ENCODE peak calls at places on chromosomes 6 and 20, in four cellular contexts. One of them, this sample, is unnamed.

GRCh38 chr6:18506387-18507017 is 119.4 kb downstream of the RNF144B start:
- DNase-seq in lung microvascular endothelial cell: no peak
- DNase-seq in Peyer's patch: no peak
- DNase-seq in iris pigment epithelial cell: peak
- DNase-seq in this sample: no peak

GRCh38 chr20:46936415-46937139 is 41.9 kb downstream of the EYA2 start:
- DNase-seq in iris pigment epithelial cell: no peak
- DNase-seq in Peyer's patch: no peak
- DNase-seq in lung microvascular endothelial cell: no peak
- DNase-seq in this sample: no peak

GRCh38 chr6:51855310-51856082 is 231.9 kb downstream of the PKHD1 start:
- DNase-seq in lung microvascular endothelial cell: peak
- DNase-seq in iris pigment epithelial cell: peak
- DNase-seq in Peyer's patch: peak
- DNase-seq in this sample: peak

GRCh38 chr6:149425754-149426153 is 25.7 kb downstream of the SUMO4 start:
- DNase-seq in lung microvascular endothelial cell: no peak
- DNase-seq in iris pigment epithelial cell: no peak
- DNase-seq in Peyer's patch: no peak
- DNase-seq in this sample: no peak

GRCh38 chr6:92688328-92688727 is 731.0 kb downstream of the EPHA7 start:
- DNase-seq in iris pigment epithelial cell: no peak
- DNase-seq in lung microvascular endothelial cell: peak
- DNase-seq in Peyer's patch: no peak
- DNase-seq in this sample: no peak

GRCh38 chr6:39886871-39887270 is 47.4 kb downstream of the MOCS1 start:
- DNase-seq in Peyer's patch: no peak
- DNase-seq in lung microvascular endothelial cell: no peak
- DNase-seq in iris pigment epithelial cell: no peak
- DNase-seq in this sample: no peak

GRCh38 chr6:168393126-168393870 is 47.7 kb upstream of the SMOC2 start:
- DNase-seq in Peyer's patch: no peak
- DNase-seq in lung microvascular endothelial cell: no peak
- DNase-seq in iris pigment epithelial cell: no peak
- DNase-seq in this sample: no peak

GRCh38 chr6:136319732-136320131 is 30.1 kb upstream of the BCLAF1 start:
- DNase-seq in lung microvascular endothelial cell: no peak
- DNase-seq in Peyer's patch: no peak
- DNase-seq in iris pigment epithelial cell: no peak
- DNase-seq in this sample: no peak

GRCh38 chr20:19876828-19877227 is 118.8 kb downstream of the RIN2 start:
- DNase-seq in iris pigment epithelial cell: no peak
- DNase-seq in lung microvascular endothelial cell: no peak
- DNase-seq in Peyer's patch: no peak
- DNase-seq in this sample: no peak

GRCh38 chr20:35742741-35743523 is 872 bp upstream of the RBM39 start:
- DNase-seq in iris pigment epithelial cell: no peak
- DNase-seq in Peyer's patch: no peak
- DNase-seq in lung microvascular endothelial cell: no peak
- DNase-seq in this sample: no peak

GRCh38 chr20:56940466-56940865 is 311.4 kb downstream of the TFAP2C start:
- DNase-seq in Peyer's patch: no peak
- DNase-seq in lung microvascular endothelial cell: no peak
- DNase-seq in iris pigment epithelial cell: no peak
- DNase-seq in this sample: no peak

GRCh38 chr20:38286586-38287502 is 17.1 kb upstream of the BPI start:
- DNase-seq in Peyer's patch: no peak
- DNase-seq in iris pigment epithelial cell: peak
- DNase-seq in lung microvascular endothelial cell: no peak
- DNase-seq in this sample: no peak

GRCh38 chr6:2432258-2432657 is 186.9 kb upstream of the GMDS start:
- DNase-seq in iris pigment epithelial cell: peak
- DNase-seq in Peyer's patch: no peak
- DNase-seq in lung microvascular endothelial cell: no peak
- DNase-seq in this sample: no peak

GRCh38 chr6:15417811-15418210 is 171.9 kb downstream of the JARID2 start:
- DNase-seq in iris pigment epithelial cell: peak
- DNase-seq in lung microvascular endothelial cell: no peak
- DNase-seq in Peyer's patch: no peak
- DNase-seq in this sample: no peak

GRCh38 chr20:10555865-10556308 is 117.9 kb downstream of the JAG1 start:
- DNase-seq in lung microvascular endothelial cell: peak
- DNase-seq in Peyer's patch: no peak
- DNase-seq in iris pigment epithelial cell: peak
- DNase-seq in this sample: no peak

GRCh38 chr6:133865680-133866079 is 23.2 kb upstream of the TCF21 start:
- DNase-seq in Peyer's patch: no peak
- DNase-seq in lung microvascular endothelial cell: no peak
- DNase-seq in iris pigment epithelial cell: no peak
- DNase-seq in this sample: no peak

GRCh38 chr20:19308151-19308550 is 95.7 kb downstream of the SLC24A3 start:
- DNase-seq in Peyer's patch: no peak
- DNase-seq in iris pigment epithelial cell: no peak
- DNase-seq in lung microvascular endothelial cell: no peak
- DNase-seq in this sample: no peak

GRCh38 chr20:4299773-4300172 is 284.4 kb upstream of the RNF24 start:
- DNase-seq in Peyer's patch: no peak
- DNase-seq in lung microvascular endothelial cell: no peak
- DNase-seq in iris pigment epithelial cell: no peak
- DNase-seq in this sample: no peak

GRCh38 chr6:5151295-5151954 is 66.3 kb downstream of the PPP1R3G start:
- DNase-seq in lung microvascular endothelial cell: no peak
- DNase-seq in iris pigment epithelial cell: no peak
- DNase-seq in Peyer's patch: no peak
- DNase-seq in this sample: no peak

GRCh38 chr6:45714795-45715507 is 300.7 kb downstream of the CLIC5 start:
- DNase-seq in iris pigment epithelial cell: peak
- DNase-seq in Peyer's patch: peak
- DNase-seq in lung microvascular endothelial cell: peak
- DNase-seq in this sample: peak

GRCh38 chr6:133368664-133369063 is 127.5 kb downstream of the EYA4 start:
- DNase-seq in iris pigment epithelial cell: no peak
- DNase-seq in lung microvascular endothelial cell: no peak
- DNase-seq in Peyer's patch: no peak
- DNase-seq in this sample: no peak

This sample was measured in D721Med.